ENCODE peak calls at places on chromosome 11, in four cellular contexts. P is iris pigment epithelial cell; S is activated CD4-positive, alpha-beta T cell treated with anti-CD3 and anti-CD28 coated beads for 24 hours; Y is colonic mucosa. M is an unnamed sample.

GRCh38 chr11:112797072-112797471 is 164.1 kb upstream of the NCAM1 start:
- DNase-seq in Y (no peak), P (no peak), S (no peak), M (no peak)

GRCh38 chr11:86497310-86497709 is 122.6 kb downstream of the CCDC81 start:
- DNase-seq in P (peak; percentile 74), Y (no peak), S (no peak), M (no peak)

GRCh38 chr11:10267821-10268220 is 26.2 kb downstream of the SBF2 start:
- DNase-seq in Y (no peak), P (no peak), S (no peak), M (no peak)

GRCh38 chr11:12274558-12275197 is 102.7 kb upstream of the PARVA start:
- DNase-seq in P (peak; percentile 50), S (no peak), Y (no peak), M (no peak)

GRCh38 chr11:134275534-134276395 is at the start of gene GLB1L3:
- DNase-seq in P (peak; percentile 22), Y (no peak), S (peak; percentile 66), M (no peak)

GRCh38 chr11:119704849-119705248 is 24.2 kb downstream of the NECTIN1 start:
- DNase-seq in P (no peak), S (no peak), Y (no peak), M (no peak)

GRCh38 chr11:35539256-35539655 is 13.8 kb upstream of the PAMR1 start:
- DNase-seq in P (no peak), S (no peak), Y (no peak), M (no peak)

GRCh38 chr11:3803726-3804510 is 4.4 kb upstream of the PGAP2 start:
- DNase-seq in Y (no peak), P (peak; percentile 44), S (no peak), M (peak; percentile 80)

GRCh38 chr11:33687733-33688479 is 12.7 kb downstream of the C11orf91 start:
- DNase-seq in Y (peak; percentile 60), S (no peak), P (peak; percentile 74), M (peak; percentile 72)

GRCh38 chr11:20397281-20397680 is 9.8 kb downstream of the PRMT3 start:
- DNase-seq in P (peak; percentile 69), Y (no peak), S (no peak), M (peak; percentile 74)

GRCh38 chr11:72012897-72013721 is 14.4 kb downstream of the IL18BP start:
- DNase-seq in Y (no peak), P (peak; percentile 63), S (no peak), M (no peak)

GRCh38 chr11:31813961-31814868 is 3.1 kb upstream of the PAX6 start:
- DNase-seq in Y (no peak), S (no peak), P (no peak), M (no peak)

GRCh38 chr11:11230802-11231562 is 122.1 kb downstream of the CSNK2A3 start:
- DNase-seq in S (peak; percentile 1), P (no peak), Y (no peak), M (no peak)

GRCh38 chr11:73242291-73243092 is 24.4 kb downstream of the P2RY2 start:
- DNase-seq in S (peak; percentile 75), P (peak; percentile 64), Y (peak; percentile 74), M (peak; percentile 62)

GRCh38 chr11:94804874-94805273 is 36.7 kb downstream of the AMOTL1 start:
- DNase-seq in P (no peak), Y (no peak), S (no peak), M (no peak)

GRCh38 chr11:40819230-40819629 is 640.2 kb downstream of the LRRC4C start:
- DNase-seq in P (no peak), S (no peak), Y (no peak), M (no peak)

GRCh38 chr11:14179126-14179820 is 179.7 kb downstream of the RRAS2 start:
- DNase-seq in Y (no peak), S (no peak), P (peak; percentile 32), M (peak; percentile 87)

GRCh38 chr11:102111787-102112653 is 1.8 kb downstream of the YAP1 start:
- DNase-seq in P (peak; percentile 92), S (no peak), Y (peak; percentile 64), M (peak; percentile 96)

GRCh38 chr11:120563698-120564572 is 52.4 kb downstream of the GRIK4 start:
- DNase-seq in S (no peak), P (peak; percentile 33), Y (no peak), M (no peak)

GRCh38 chr11:108853864-108854263 is 189.0 kb downstream of the DDX10 start:
- DNase-seq in Y (no peak), P (peak; percentile 42), S (no peak), M (no peak)

GRCh38 chr11:96019271-96019670 is 95.4 kb upstream of the MTMR2 start:
- DNase-seq in S (no peak), Y (no peak), P (no peak), M (no peak)

GRCh38 chr11:33935466-33935865 is 43.6 kb upstream of the LMO2 start:
- DNase-seq in S (no peak), P (no peak), Y (no peak), M (no peak)

GRCh38 chr11:2550606-2550970 is 105.8 kb downstream of the KCNQ1 start:
- DNase-seq in Y (no peak), P (no peak), S (no peak), M (no peak)

GRCh38 chr11:2380807-2381350 is 3.8 kb downstream of the CD81 start:
- DNase-seq in P (no peak), S (no peak), Y (peak; percentile 63), M (no peak)

GRCh38 chr11:20388096-20389055 is 860 bp downstream of the PRMT3 start:
- DNase-seq in S (no peak), P (peak; percentile 9), Y (peak; percentile 52), M (peak; percentile 7)

GRCh38 chr11:8282621-8283509 is 19.2 kb upstream of the LMO1 start:
- DNase-seq in P (no peak), Y (no peak), S (no peak), M (no peak)

GRCh38 chr11:6357222-6357621 is 33.1 kb upstream of the SMPD1 start:
- DNase-seq in P (peak; percentile 91), Y (peak; percentile 27), S (peak; percentile 23), M (peak; percentile 85)

GRCh38 chr11:66600219-66600923 is 7.4 kb downstream of the CCS start:
- DNase-seq in S (no peak), Y (no peak), P (peak; percentile 30), M (no peak)